ENCODE peak calls at places on chromosomes 7 and 10, in seven cellular contexts. Q is K562, I is heart left ventricle, N is tibial nerve, R is adrenal gland, A is A549, U is endothelial cell of umbilical vein. S is an unnamed sample.

GRCh38 chr10:95445223-95445836 is 115.8 kb downstream of the SORBS1 start:
- DNase-seq in Q (no peak), I (peak; percentile 90), N (peak; percentile 63), R (peak; percentile 83), A (peak; percentile 42), U (peak; percentile 84), S (no peak)

GRCh38 chr10:24096281-24096680 is 112.7 kb upstream of the KIAA1217 start:
- DNase-seq in Q (no peak), I (no peak), N (no peak), R (no peak), A (no peak), U (no peak), S (no peak)

GRCh38 chr10:121615401-121615800 is 17.2 kb upstream of the FGFR2 start:
- DNase-seq in Q (no peak), I (no peak), N (no peak), R (no peak), A (no peak), U (no peak), S (no peak)

GRCh38 chr7:157675427-157675930 is 338.7 kb downstream of the DNAJB6 start:
- DNase-seq in Q (no peak), I (no peak), N (no peak), R (peak; percentile 11), A (no peak), U (no peak), S (no peak)

GRCh38 chr7:82559203-82559805 is 115.7 kb upstream of the CACNA2D1 start:
- DNase-seq in Q (no peak), I (no peak), N (no peak), R (no peak), A (peak; percentile 65), U (peak; percentile 23), S (no peak)

GRCh38 chr10:49552277-49552676 is 13.4 kb upstream of the ERCC6 start:
- DNase-seq in Q (no peak), I (no peak), N (no peak), R (no peak), A (peak; percentile 35), U (peak; percentile 83), S (no peak)

GRCh38 chr7:66697451-66698438 is 42.8 kb upstream of the RABGEF1 start:
- DNase-seq in Q (peak; percentile 24), I (peak; percentile 71), N (no peak), R (peak; percentile 59), A (no peak), U (no peak), S (no peak)

GRCh38 chr10:58698777-58699356 is 186.2 kb downstream of the BICC1 start:
- DNase-seq in Q (no peak), I (no peak), N (no peak), R (no peak), A (no peak), U (no peak), S (no peak)

GRCh38 chr7:152594801-152595200 is 81.1 kb downstream of the XRCC2 start:
- DNase-seq in Q (no peak), I (no peak), N (no peak), R (no peak), A (no peak), U (no peak), S (no peak)

GRCh38 chr10:47277352-47278151 is 22.4 kb upstream of the GDF10 start:
- DNase-seq in Q (no peak), I (no peak), N (no peak), R (no peak), A (no peak), U (no peak), S (no peak)

GRCh38 chr10:99920901-99921300 is 88.8 kb downstream of the DNMBP start:
- DNase-seq in Q (no peak), I (no peak), N (no peak), R (no peak), A (no peak), U (peak; percentile 94), S (no peak)

GRCh38 chr7:500521-501420 is 18.9 kb downstream of the PDGFA start:
- DNase-seq in Q (no peak), I (peak; percentile 34), N (no peak), R (no peak), A (no peak), U (no peak), S (no peak)

GRCh38 chr7:104946338-104946737 is 67.7 kb upstream of the KMT2E start:
- DNase-seq in Q (no peak), I (no peak), N (no peak), R (no peak), A (no peak), U (no peak), S (no peak)

GRCh38 chr10:2839081-2839725 is 228.1 kb upstream of the PFKP start:
- DNase-seq in Q (peak; percentile 45), I (no peak), N (peak; percentile 18), R (no peak), A (peak; percentile 49), U (peak; percentile 48), S (no peak)

GRCh38 chr7:120725376-120726039 is 132.4 kb downstream of the TSPAN12 start:
- DNase-seq in Q (peak; percentile 38), I (no peak), N (no peak), R (no peak), A (peak; percentile 23), U (peak; percentile 48), S (no peak)

GRCh38 chr7:127680983-127681382 is 29.0 kb downstream of the SND1 start:
- DNase-seq in Q (no peak), I (no peak), N (no peak), R (no peak), A (no peak), U (no peak), S (no peak)

GRCh38 chr10:12898271-12898670 is 103.2 kb downstream of the CCDC3 start:
- DNase-seq in Q (no peak), I (no peak), N (no peak), R (no peak), A (no peak), U (no peak), S (no peak)

GRCh38 chr10:80583681-80584080 is 46.0 kb downstream of the SH2D4B start:
- DNase-seq in Q (no peak), I (no peak), N (no peak), R (no peak), A (no peak), U (no peak), S (no peak)
- H3K4me1 ChIP-seq in Q (no peaks in the 10 kb centered on the region), I (no peaks in the 10 kb centered on the region), N (no peaks in the 10 kb centered on the region), R (no peaks in the 10 kb centered on the region), A (no peaks in the 10 kb centered on the region), U (no peaks in the 10 kb centered on the region), S (no peaks in the 10 kb centered on the region)

GRCh38 chr10:11861811-11862210 is 38.7 kb downstream of the PROSER2 start:
- DNase-seq in Q (no peak), I (no peak), N (no peak), R (no peak), A (no peak), U (no peak), S (no peak)
- TF ChIP-seq POLR2A in Q (no peak), I (no peak), N (no peak), R (no peak), A (no peak), U (no peak), S (no peak)

GRCh38 chr7:22429386-22429785 is 70.6 kb downstream of the STEAP1B start:
- DNase-seq in Q (no peak), I (no peak), N (no peak), R (no peak), A (no peak), U (no peak), S (no peak)

GRCh38 chr7:22427855-22428254 is 70.9 kb upstream of the RAPGEF5 start:
- DNase-seq in Q (no peak), I (no peak), N (no peak), R (no peak), A (no peak), U (no peak), S (no peak)

GRCh38 chr7:22426463-22427121 is 69.6 kb upstream of the RAPGEF5 start:
- DNase-seq in Q (no peak), I (no peak), N (no peak), R (no peak), A (no peak), U (no peak), S (no peak)

GRCh38 chr7:22425361-22425760 is 68.4 kb upstream of the RAPGEF5 start:
- DNase-seq in Q (no peak), I (no peak), N (no peak), R (no peak), A (no peak), U (no peak), S (no peak)

DNA sequence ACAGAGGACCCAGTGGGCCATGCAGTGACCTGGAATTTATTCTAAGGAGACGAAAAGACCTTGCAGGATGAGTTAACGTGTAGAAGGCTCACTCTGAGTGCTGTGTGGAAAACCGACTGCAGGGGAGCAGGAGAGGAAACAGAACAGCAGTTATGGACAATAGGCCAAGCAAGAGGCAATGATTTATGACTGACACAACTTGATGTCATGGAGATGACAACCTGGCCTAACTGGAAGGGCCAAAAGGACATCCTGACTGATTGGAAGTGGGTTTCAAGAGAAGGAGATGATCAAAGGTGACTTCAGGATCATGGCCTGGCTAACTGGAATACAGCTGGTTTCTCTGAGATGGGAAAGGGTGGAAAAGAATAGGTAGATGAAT is 70.2 kb upstream of the RAPGEF5 start:
- DNase-seq in Q (no peak), I (no peak), N (no peak), R (no peak), A (no peak), U (no peak), S (no peak)
- H3K4me1 ChIP-seq in Q (no peaks in the 10 kb centered on the region), I (peaks cover 2% of the 10 kb centered on the region), N (no peaks in the 10 kb centered on the region), R (no peaks in the 10 kb centered on the region), A (no peaks in the 10 kb centered on the region), U (peaks cover 2% of the 10 kb centered on the region), S (no peaks in the 10 kb centered on the region)

GRCh38 chr10:79347894-79348639 is 798 bp downstream of the PPIF start:
- DNase-seq in Q (peak; percentile 87), I (peak; percentile 82), N (peak; percentile 58), R (peak; percentile 73), A (peak; percentile 62), U (peak; percentile 57), S (peak; percentile 89)

GRCh38 chr10:79348640-79348988 is 1.3 kb downstream of the PPIF start:
- DNase-seq in Q (peak; percentile 35), I (no peak), N (no peak), R (peak; percentile 69), A (no peak), U (no peak), S (no peak)

GRCh38 chr10:79346388-79347225 is 662 bp upstream of the PPIF start:
- DNase-seq in Q (no peak), I (no peak), N (no peak), R (no peak), A (no peak), U (no peak), S (no peak)

GRCh38 chr10:79346012-79346340 is 1.3 kb upstream of the PPIF start:
- DNase-seq in Q (no peak), I (no peak), N (no peak), R (no peak), A (no peak), U (no peak), S (peak; percentile 9)

DNA sequence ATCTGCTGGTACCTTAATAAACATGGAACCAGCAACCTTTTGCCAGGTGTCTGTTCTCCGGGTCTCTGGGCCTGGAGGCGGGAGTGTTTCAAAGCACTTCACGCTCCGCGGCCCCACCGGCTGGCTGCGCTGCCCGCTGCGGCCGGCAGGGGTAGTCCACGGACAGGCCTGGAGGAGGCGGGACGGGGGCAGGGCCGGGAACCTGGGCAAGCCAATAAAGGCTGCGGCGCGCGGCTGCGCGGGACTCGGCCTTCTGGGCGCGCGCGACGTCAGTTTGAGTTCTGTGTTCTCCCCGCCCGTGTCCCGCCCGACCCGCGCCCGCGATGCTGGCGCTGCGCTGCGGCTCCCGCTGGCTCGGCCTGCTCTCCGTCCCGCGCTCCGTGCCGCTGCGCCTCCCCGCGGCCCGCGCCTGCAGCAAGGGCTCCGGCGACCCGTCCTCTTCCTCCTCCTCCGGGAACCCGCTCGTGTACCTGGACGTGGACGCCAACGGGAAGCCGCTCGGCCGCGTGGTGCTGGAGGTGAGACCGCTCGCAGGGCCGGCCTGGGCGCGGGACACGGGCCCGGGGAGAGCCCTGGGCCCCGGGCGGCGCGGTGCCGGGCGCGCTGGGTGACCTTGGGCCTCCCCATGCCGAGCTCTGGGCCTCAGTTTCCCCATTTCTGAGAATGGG is at the start of gene PPIF:
- DNase-seq in Q (peak; percentile 95), I (peak; percentile 96), N (peak; percentile 89), R (peak; percentile 95), A (peak; percentile 91), U (peak; percentile 93), S (peak; percentile 98)
- TF ChIP-seq POLR2A in Q (peak; percentile 72), I (peak; percentile 85), N (peak; percentile 80), R (peak; percentile 90), A (peak; percentile 89), U (peak; percentile 53), S (no peak)

S was measured in upper lobe of left lung.